ENCODE peak calls at places on chromosome 12, in eight cellular contexts. I is dorsolateral prefrontal cortex, J is psoas muscle, B is HEK293T, O is GM12865, P is osteocyte, W is IMR-90, D is naive B cell. H is an unnamed sample.

GRCh38 chr12:65528127-65528526 is 249.6 kb downstream of the MSRB3 start:
- DNase-seq in I (no peak), J (no peak), B (no peak), O (no peak), P (no peak), W (no peak), D (no peak), H (no peak)

GRCh38 chr12:117473856-117474255 is 112.4 kb upstream of the NOS1 start:
- DNase-seq in I (no peak), J (no peak), B (no peak), O (no peak), P (no peak), W (no peak), D (no peak), H (no peak)

GRCh38 chr12:27936196-27936595 is 36.3 kb downstream of the PTHLH start:
- DNase-seq in I (no peak), J (no peak), B (no peak), O (no peak), P (no peak), W (peak), D (no peak), H (peak)

GRCh38 chr12:68932701-68933563 is at the start of gene CPM:
- DNase-seq in I (peak), J (peak), B (peak), O (peak), P (no peak), W (peak), D (peak), H (peak)

GRCh38 chr12:117674763-117675162 is 294.0 kb downstream of the KSR2 start:
- DNase-seq in I (no peak), J (no peak), B (no peak), O (no peak), P (no peak), W (no peak), D (no peak), H (no peak)

GRCh38 chr12:115998119-115998633 is 279.3 kb downstream of the MED13L start:
- DNase-seq in I (no peak), J (no peak), B (peak), O (peak), P (no peak), W (peak), D (peak), H (peak)

GRCh38 chr12:127342861-127343260 is 924.1 kb upstream of the TMEM132C start:
- DNase-seq in I (no peak), J (no peak), B (no peak), O (no peak), P (no peak), W (no peak), D (no peak), H (peak)

GRCh38 chr12:108694812-108695278 is 36.5 kb downstream of the CORO1C start:
- DNase-seq in I (no peak), J (no peak), B (no peak), O (peak), P (no peak), W (peak), D (no peak), H (peak)

GRCh38 chr12:754871-755562 is 2.6 kb downstream of the WNK1 start:
- DNase-seq in I (no peak), J (no peak), B (peak), O (peak), P (no peak), W (peak), D (peak), H (peak)

GRCh38 chr12:62732861-62733427 is 202.0 kb downstream of the PPM1H start:
- DNase-seq in I (no peak), J (no peak), B (no peak), O (peak), P (no peak), W (peak), D (no peak), H (peak)

GRCh38 chr12:3578557-3578956 is 87.6 kb downstream of the PRMT8 start:
- DNase-seq in I (no peak), J (no peak), B (no peak), O (no peak), P (no peak), W (no peak), D (no peak), H (no peak)

GRCh38 chr12:114400395-114400794 is 5.5 kb downstream of the TBX5 start:
- DNase-seq in I (no peak), J (no peak), B (no peak), O (no peak), P (peak), W (peak), D (no peak), H (peak)

GRCh38 chr12:45648070-45648469 is 81.4 kb upstream of the ARID2 start:
- DNase-seq in I (no peak), J (peak), B (no peak), O (no peak), P (no peak), W (no peak), D (no peak), H (no peak)

GRCh38 chr12:124094733-124095132 is 121.7 kb downstream of the ZNF664 start:
- DNase-seq in I (no peak), J (no peak), B (no peak), O (no peak), P (no peak), W (no peak), D (no peak), H (no peak)

GRCh38 chr12:27109339-27110023 is 27.1 kb upstream of the C12orf71 start:
- DNase-seq in I (no peak), J (no peak), B (no peak), O (no peak), P (no peak), W (no peak), D (no peak), H (peak)

GRCh38 chr12:1644523-1645438 is 15.8 kb downstream of the WNT5B start:
- DNase-seq in I (peak), J (peak), B (no peak), O (no peak), P (no peak), W (peak), D (no peak), H (peak)

GRCh38 chr12:68109444-68110217 is 49.9 kb downstream of the IFNG start:
- DNase-seq in I (no peak), J (no peak), B (no peak), O (no peak), P (no peak), W (no peak), D (no peak), H (no peak)

GRCh38 chr12:112190626-112191025 is 65.3 kb downstream of the TRAFD1 start:
- DNase-seq in I (no peak), J (no peak), B (no peak), O (no peak), P (no peak), W (no peak), D (no peak), H (no peak)

GRCh38 chr12:126681676-126682075 is 1585.3 kb upstream of the TMEM132C start:
- DNase-seq in I (no peak), J (no peak), B (no peak), O (no peak), P (no peak), W (no peak), D (no peak), H (no peak)

GRCh38 chr12:65756956-65757511 is 67.2 kb upstream of the HMGA2 start:
- DNase-seq in I (no peak), J (no peak), B (no peak), O (peak), P (no peak), W (peak), D (no peak), H (peak)

GRCh38 chr12:131912526-131913274 is 16.4 kb upstream of the PUS1 start:
- DNase-seq in I (no peak), J (peak), B (no peak), O (no peak), P (peak), W (peak), D (no peak), H (peak)

GRCh38 chr12:1634590-1635191 is 5.7 kb downstream of the WNT5B start:
- DNase-seq in I (peak), J (peak), B (peak), O (peak), P (peak), W (peak), D (peak), H (peak)

GRCh38 chr12:80413462-80413861 is 30.6 kb upstream of the PTPRQ start:
- DNase-seq in I (no peak), J (no peak), B (no peak), O (no peak), P (no peak), W (no peak), D (no peak), H (peak)

GRCh38 chr12:56046027-56046780 is 4.5 kb downstream of the RPS26 start:
- DNase-seq in I (no peak), J (no peak), B (no peak), O (peak), P (no peak), W (no peak), D (no peak), H (no peak)

GRCh38 chr12:57235012-57235727 is 5.7 kb downstream of the SHMT2 start:
- DNase-seq in I (no peak), J (peak), B (no peak), O (no peak), P (peak), W (peak), D (no peak), H (no peak)

GRCh38 chr12:31600252-31600651 is 9.3 kb upstream of the DENND5B start:
- DNase-seq in I (no peak), J (no peak), B (no peak), O (peak), P (no peak), W (no peak), D (no peak), H (no peak)

GRCh38 chr12:75641031-75641780 is 129.8 kb upstream of the KRR1 start:
- DNase-seq in I (no peak), J (no peak), B (no peak), O (peak), P (no peak), W (peak), D (no peak), H (peak)

H was measured in fibroblast of mammary gland.